ENCODE peak calls at places on chromosomes 2 and 18, in nine cellular contexts. W, E, I, F, G, P, C, L and D are unnamed samples.
A peak's percentile ranks its signal among the peaks of the same experiment; 100 is the strongest.

GRCh38 chr2:190415794-190416729 is 7.9 kb downstream of the MFSD6 start:
- DNase-seq in C (no peak), G (no peak), W (no peak), E (no peak), L (no peak), I (no peak), P (no peak), F (no peak), D (no peak)

GRCh38 chr2:176280156-176280555 is 10.9 kb downstream of the MTX2 start:
- DNase-seq in P (no peak), G (no peak), W (no peak), I (no peak), L (no peak), F (no peak), E (no peak), C (no peak), D (no peak)

GRCh38 chr2:108403494-108403893 is 25.7 kb downstream of the SULT1C4 start:
- DNase-seq in F (no peak), G (no peak), I (no peak), E (no peak), L (peak; percentile 50), P (no peak), W (no peak), C (peak; percentile 66), D (no peak)

GRCh38 chr18:4318311-4318710 is 136.8 kb downstream of the DLGAP1 start:
- DNase-seq in W (no peak), P (no peak), I (no peak), E (no peak), G (no peak), F (no peak), C (no peak), L (no peak), D (no peak)

GRCh38 chr2:208039661-208040060 is 14.3 kb upstream of the PLEKHM3 start:
- DNase-seq in G (no peak), W (no peak), F (no peak), E (no peak), P (no peak), L (no peak), I (no peak), C (no peak), D (no peak)

GRCh38 chr2:149005471-149006077 is 32.9 kb upstream of the LYPD6B start:
- DNase-seq in I (no peak), W (no peak), C (no peak), P (no peak), F (no peak), G (no peak), L (no peak), E (no peak), D (no peak)

GRCh38 chr18:66655407-66655806 is 51.5 kb upstream of the CDH19 start:
- DNase-seq in L (no peak), C (no peak), G (no peak), W (no peak), I (no peak), E (no peak), F (no peak), P (no peak), D (no peak)

GRCh38 chr2:11503354-11503927 is 30.4 kb upstream of the GREB1 start:
- DNase-seq in I (no peak), P (no peak), L (no peak), E (no peak), G (no peak), C (no peak), F (no peak), W (no peak), D (no peak)

GRCh38 chr2:186575302-186575701 is 14.6 kb upstream of the ITGAV start:
- DNase-seq in C (peak; percentile 99), P (no peak), W (no peak), F (no peak), L (no peak), G (peak; percentile 66), I (no peak), E (no peak), D (peak; percentile 63)

GRCh38 chr2:196479350-196479749 is 160.2 kb upstream of the CCDC150 start:
- DNase-seq in F (no peak), I (no peak), C (no peak), W (no peak), G (no peak), P (no peak), E (no peak), L (no peak), D (no peak)

GRCh38 chr2:134782792-134783191 is 55.6 kb upstream of the ACMSD start:
- DNase-seq in F (no peak), W (no peak), I (no peak), C (peak; percentile 36), G (no peak), P (no peak), E (no peak), L (no peak), D (no peak)

GRCh38 chr2:105183555-105184323 is 57.8 kb upstream of the GPR45 start:
- DNase-seq in C (no peak), P (no peak), I (no peak), L (no peak), G (no peak), E (no peak), F (no peak), W (no peak), D (no peak)

GRCh38 chr2:202034249-202035088 is 814 bp downstream of the FZD7 start:
- DNase-seq in C (peak; percentile 51), G (peak; percentile 42), I (no peak), L (no peak), F (no peak), E (no peak), P (no peak), W (peak; percentile 67), D (no peak)

GRCh38 chr2:43149482-43150107 is 76.8 kb downstream of the ZFP36L2 start:
- DNase-seq in F (no peak), G (no peak), I (no peak), P (no peak), L (no peak), E (peak; percentile 55), W (no peak), C (no peak), D (no peak)

GRCh38 chr2:33291278-33292013 is 185.0 kb upstream of the RASGRP3 start:
- DNase-seq in F (no peak), W (no peak), P (no peak), L (no peak), I (no peak), E (no peak), G (no peak), C (peak; percentile 83), D (peak; percentile 5)

GRCh38 chr18:71443726-71444480 is 1100.2 kb downstream of the CBLN2 start:
- DNase-seq in C (peak; percentile 75), W (no peak), G (no peak), P (no peak), I (no peak), E (no peak), L (no peak), F (no peak), D (no peak)

GRCh38 chr2:26605195-26605968 is 35.8 kb downstream of the CIB4 start:
- DNase-seq in I (peak; percentile 32), C (peak; percentile 63), E (peak; percentile 14), P (peak; percentile 80), G (peak; percentile 65), L (peak; percentile 78), W (no peak), F (no peak), D (peak; percentile 66)

GRCh38 chr2:197576631-197577030 is 60.8 kb downstream of the MOB4 start:
- DNase-seq in W (no peak), I (no peak), F (no peak), P (no peak), C (peak; percentile 55), G (no peak), E (no peak), L (no peak), D (no peak)

GRCh38 chr2:68274022-68274421 is 21.7 kb upstream of the PPP3R1 start:
- DNase-seq in F (no peak), W (no peak), L (no peak), C (no peak), I (no peak), G (no peak), P (no peak), E (no peak), D (no peak)

GRCh38 chr2:238290079-238290478 is 1.7 kb upstream of the PER2 start:
- DNase-seq in P (peak; percentile 38), I (peak; percentile 51), L (no peak), G (no peak), F (peak; percentile 22), E (no peak), W (peak; percentile 75), C (no peak), D (no peak)

GRCh38 chr18:55458456-55459238 is 129.3 kb downstream of the TCF4 start:
- DNase-seq in W (no peak), G (no peak), E (no peak), F (no peak), P (no peak), I (no peak), C (no peak), L (no peak), D (no peak)

GRCh38 chr2:67290451-67290991 is 106.6 kb upstream of the ETAA1 start:
- DNase-seq in W (no peak), F (no peak), L (no peak), P (no peak), C (peak; percentile 86), E (no peak), G (no peak), I (no peak), D (no peak)

GRCh38 chr2:221455214-221455613 is 116.9 kb downstream of the EPHA4 start:
- DNase-seq in F (no peak), E (no peak), L (no peak), W (no peak), I (no peak), C (peak; percentile 7), G (no peak), P (peak; percentile 33), D (no peak)

GRCh38 chr18:8362863-8363262 is 246.4 kb upstream of the RAB12 start:
- DNase-seq in E (no peak), F (no peak), G (no peak), I (no peak), P (no peak), L (no peak), W (no peak), C (no peak), D (no peak)

GRCh38 chr2:119157850-119158511 is 570 bp downstream of the C1QL2 start:
- DNase-seq in W (no peak), I (no peak), E (no peak), L (no peak), G (no peak), P (no peak), F (no peak), C (no peak), D (no peak)

GRCh38 chr2:226609361-226609760 is 190.3 kb downstream of the IRS1 start:
- DNase-seq in W (no peak), C (peak; percentile 89), L (no peak), I (no peak), F (no peak), E (no peak), P (no peak), G (no peak), D (no peak)

GRCh38 chr2:145350011-145350410 is 830.1 kb upstream of the ZEB2 start:
- DNase-seq in G (no peak), I (no peak), L (no peak), F (no peak), W (no peak), P (no peak), E (no peak), C (peak; percentile 52), D (no peak)

GRCh38 chr2:56130463-56131070 is 53.2 kb upstream of the CCDC85A start:
- DNase-seq in G (peak; percentile 41), E (no peak), C (peak; percentile 38), F (no peak), W (no peak), P (peak; percentile 77), L (no peak), I (no peak), D (no peak)

GRCh38 chr2:172220111-172220510 is 117.4 kb upstream of the DLX2 start:
- DNase-seq in E (no peak), C (no peak), F (no peak), L (no peak), P (no peak), G (no peak), W (no peak), I (no peak), D (no peak)

GRCh38 chr2:62203459-62203858 is 7.5 kb downstream of the B3GNT2 start:
- DNase-seq in G (no peak), L (no peak), F (no peak), I (no peak), P (no peak), C (no peak), W (no peak), E (no peak), D (no peak)

GRCh38 chr18:22817844-22818243 is 115.3 kb upstream of the RBBP8 start:
- DNase-seq in F (no peak), I (no peak), L (no peak), P (no peak), G (no peak), C (no peak), E (no peak), W (no peak), D (no peak)